ENCODE peak calls at places on chromosome 11, in eight cellular contexts. P is naive thymus-derived CD4-positive, alpha-beta T cell; M is right atrium auricular region; G is SJSA1; I is DND-41; E is Panc1; X is cardiac muscle cell; Q is adrenal gland. O is an unnamed sample.

GRCh38 chr11:115674176-115674575 is 170.0 kb upstream of the CADM1 start:
- DNase-seq in P (no peak), M (no peak), G (no peak), I (no peak), E (no peak), X (no peak), Q (no peak), O (no peak)

GRCh38 chr11:27388869-27389268 is 25.9 kb upstream of the CCDC34 start:
- DNase-seq in P (no peak), M (no peak), G (no peak), I (no peak), E (no peak), X (no peak), Q (no peak), O (no peak)

GRCh38 chr11:2884424-2884815 is 1.2 kb downstream of the CDKN1C start:
- DNase-seq in P (no peak), M (no peak), G (no peak), I (no peak), E (no peak), X (peak; percentile 65), Q (peak; percentile 47), O (no peak)

GRCh38 chr11:128563308-128563707 is 24.1 kb downstream of the ETS1 start:
- DNase-seq in P (no peak), M (no peak), G (no peak), I (no peak), E (no peak), X (no peak), Q (no peak), O (no peak)

GRCh38 chr11:111795333-111795985 is 29.3 kb upstream of the PPP2R1B start:
- DNase-seq in P (no peak), M (no peak), G (no peak), I (no peak), E (no peak), X (no peak), Q (peak; percentile 79), O (no peak)

GRCh38 chr11:71194702-71195101 is 57.7 kb downstream of the SHANK2 start:
- DNase-seq in P (no peak), M (no peak), G (no peak), I (no peak), E (no peak), X (no peak), Q (no peak), O (no peak)

GRCh38 chr11:35907648-35908431 is 36.0 kb upstream of the LDLRAD3 start:
- DNase-seq in P (no peak), M (no peak), G (no peak), I (no peak), E (peak; percentile 33), X (peak; percentile 88), Q (peak; percentile 59), O (no peak)

GRCh38 chr11:68044898-68045351 is 6.1 kb downstream of the TCIRG1 start:
- DNase-seq in P (no peak), M (no peak), G (no peak), I (no peak), E (no peak), X (no peak), Q (no peak), O (no peak)

GRCh38 chr11:19819148-19819547 is 106.5 kb downstream of the NAV2 start:
- DNase-seq in P (no peak), M (no peak), G (no peak), I (no peak), E (no peak), X (no peak), Q (no peak), O (no peak)

GRCh38 chr11:115676206-115676605 is 172.0 kb upstream of the CADM1 start:
- DNase-seq in P (no peak), M (no peak), G (no peak), I (no peak), E (no peak), X (no peak), Q (no peak), O (no peak)

GRCh38 chr11:14012836-14013235 is 50.3 kb downstream of the SPON1 start:
- DNase-seq in P (no peak), M (no peak), G (no peak), I (no peak), E (no peak), X (no peak), Q (no peak), O (no peak)

GRCh38 chr11:94678236-94678635 is 89.9 kb upstream of the AMOTL1 start:
- DNase-seq in P (no peak), M (no peak), G (no peak), I (no peak), E (no peak), X (peak; percentile 12), Q (no peak), O (no peak)

GRCh38 chr11:86888978-86889341 is 66.2 kb downstream of the FZD4 start:
- DNase-seq in P (no peak), M (no peak), G (no peak), I (no peak), E (no peak), X (no peak), Q (no peak), O (no peak)

GRCh38 chr11:46808804-46809431 is 37.2 kb downstream of the CKAP5 start:
- DNase-seq in P (no peak), M (no peak), G (no peak), I (no peak), E (no peak), X (peak; percentile 41), Q (no peak), O (peak; percentile 52)

GRCh38 chr11:3132271-3132781 is 32.8 kb downstream of the OSBPL5 start:
- DNase-seq in P (no peak), M (no peak), G (no peak), I (no peak), E (no peak), X (no peak), Q (no peak), O (no peak)

GRCh38 chr11:12449961-12450715 is 72.8 kb downstream of the PARVA start:
- DNase-seq in P (no peak), M (no peak), G (no peak), I (no peak), E (no peak), X (no peak), Q (no peak), O (no peak)
- H3K27ac ChIP-seq in P (no peak overlapping the region), M (no peak overlapping the region), G (no peak overlapping the region), I (no peak overlapping the region), E (no peak overlapping the region), X (no peak overlapping the region), Q (no peak overlapping the region), O (no peak overlapping the region)

GRCh38 chr11:124759268-124760204 is 2.6 kb downstream of the ESAM start:
- DNase-seq in P (no peak), M (no peak), G (no peak), I (no peak), E (no peak), X (peak; percentile 68), Q (peak; percentile 53), O (no peak)
- H3K4me3 ChIP-seq in P (no peak overlapping the region), M (peak overlapping the region; percentile 55), G (no peak overlapping the region), I (no peak overlapping the region), E (no peak overlapping the region), X (no peak overlapping the region), Q (peak overlapping the region; percentile 47), O (no peak overlapping the region)

GRCh38 chr11:120058931-120059330 is 79.0 kb downstream of the TRIM29 start:
- DNase-seq in P (no peak), M (no peak), G (no peak), I (no peak), E (no peak), X (no peak), Q (no peak), O (no peak)

GRCh38 chr11:120062561-120062930 is 75.4 kb downstream of the TRIM29 start:
- DNase-seq in P (no peak), M (no peak), G (no peak), I (no peak), E (no peak), X (no peak), Q (no peak), O (no peak)

GRCh38 chr11:120061761-120062560 is 76.0 kb downstream of the TRIM29 start:
- DNase-seq in P (no peak), M (peak; percentile 56), G (no peak), I (no peak), E (no peak), X (peak; percentile 24), Q (no peak), O (no peak)

GRCh38 chr11:120061036-120061760 is 76.7 kb downstream of the TRIM29 start:
- DNase-seq in P (no peak), M (peak; percentile 30), G (no peak), I (no peak), E (no peak), X (peak; percentile 7), Q (no peak), O (no peak)

DNA sequence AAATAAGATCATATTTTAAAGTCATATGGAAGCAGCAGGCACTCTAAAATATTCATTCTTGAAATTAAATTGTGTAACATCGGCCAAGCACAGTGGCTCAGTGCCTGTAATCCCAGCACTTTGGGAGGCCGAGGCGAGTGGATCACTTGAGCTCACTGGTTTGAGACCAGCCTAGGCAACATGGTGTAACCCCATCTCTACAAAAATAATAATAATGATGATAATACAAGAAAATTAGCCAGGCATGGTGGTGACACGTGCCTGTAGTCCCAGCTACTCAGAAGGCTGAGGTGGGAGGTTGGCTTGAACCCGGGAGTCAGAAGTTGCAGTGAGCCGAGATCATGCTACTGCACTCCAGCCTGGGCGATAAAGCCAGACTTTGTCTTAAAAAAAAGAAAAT is 77.4 kb downstream of the TRIM29 start:
- DNase-seq in P (no peak), M (no peak), G (no peak), I (no peak), E (no peak), X (no peak), Q (no peak), O (no peak)
- H3K4me1 ChIP-seq in P (no peaks in the 10 kb centered on the region), M (peaks cover 6% of the 10 kb centered on the region), G (no peaks in the 10 kb centered on the region), I (no peaks in the 10 kb centered on the region), E (no peaks in the 10 kb centered on the region), X (no peaks in the 10 kb centered on the region), Q (no peaks in the 10 kb centered on the region), O (no peaks in the 10 kb centered on the region)

DNA sequence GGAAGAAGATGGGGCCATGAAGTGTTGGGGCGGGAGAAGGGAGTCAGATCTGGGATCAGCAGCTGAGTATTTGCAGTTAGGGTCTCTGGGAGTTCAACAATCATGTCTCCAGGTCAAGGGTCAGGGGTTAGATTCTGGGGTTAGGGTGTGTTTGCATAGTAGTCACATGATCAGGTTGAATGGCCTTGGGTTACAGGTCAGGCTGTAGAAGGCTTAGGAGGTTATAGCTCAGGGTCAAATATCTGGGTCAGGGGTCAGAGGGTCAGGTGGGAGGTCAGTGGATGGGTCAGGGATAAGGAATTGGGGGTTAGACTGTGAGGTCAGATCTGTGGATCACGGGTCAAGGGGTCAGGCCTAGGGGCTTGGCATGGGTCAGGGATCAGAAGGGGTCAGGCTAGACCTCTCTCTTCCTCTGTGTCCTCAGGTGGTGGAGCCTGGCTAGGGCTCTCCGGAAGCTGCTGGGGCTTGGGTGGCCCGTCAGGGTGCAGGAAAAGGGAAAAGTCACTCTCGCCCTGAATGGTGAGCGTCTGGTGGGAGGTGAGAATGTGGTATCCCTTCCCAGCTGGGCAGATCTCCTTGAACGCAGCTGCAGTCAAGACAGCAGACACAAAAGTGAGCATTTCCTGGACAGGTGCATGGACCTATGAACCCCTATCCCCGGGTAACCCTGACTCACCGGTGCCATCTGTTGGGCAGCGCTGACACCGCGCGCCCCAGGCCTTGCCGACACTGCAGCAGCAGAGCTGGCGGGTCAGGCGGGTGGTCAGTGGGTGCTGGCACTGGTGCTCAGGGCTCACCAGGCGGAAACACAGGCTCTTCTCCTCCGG is 6.4 kb downstream of the LTBP3 start:
- DNase-seq in P (peak; percentile 62), M (no peak), G (no peak), I (peak; percentile 85), E (no peak), X (no peak), Q (peak; percentile 73), O (peak; percentile 68)
- H3K27ac ChIP-seq in P (peak overlapping the region; percentile 31), M (no peak overlapping the region), G (no peak overlapping the region), I (peak overlapping the region; percentile 64), E (no peak overlapping the region), X (no peak overlapping the region), Q (no peak overlapping the region), O (no peak overlapping the region)

O was measured in CD4-positive, CD25-positive, alpha-beta regulatory T cell.